ENCODE peak calls at places on chromosomes 11 and 22, in nine cellular contexts. J is activated effector memory CD4-positive, alpha-beta T cell treated with anti-CD3 and anti-CD28 coated beads, Interleukin-2, amount 50 U/mL, for 16 hours; X is small intestine; M is NCI-H1417; O is psoas muscle; K is cardiac muscle cell; Y is tibial artery; G is mucosa of descending colon; A is foreskin fibroblast. C is an unnamed sample.

GRCh38 chr11:86896486-86896885 is 58.7 kb downstream of the FZD4 start:
- DNase-seq in G (no peak), Y (no peak), X (no peak), M (no peak), J (no peak), A (peak), K (no peak), O (no peak), C (no peak)

GRCh38 chr11:134509381-134510068 is 97.5 kb upstream of the B3GAT1 start:
- DNase-seq in A (no peak), X (no peak), Y (peak), J (peak), K (no peak), O (no peak), G (no peak), M (no peak), C (no peak)

GRCh38 chr11:57547854-57548377 is 10.5 kb downstream of the SMTNL1 start:
- DNase-seq in M (no peak), X (no peak), A (no peak), O (no peak), J (no peak), G (no peak), Y (no peak), K (no peak), C (peak)

GRCh38 chr11:132054822-132055221 is 684.4 kb downstream of the NTM start:
- DNase-seq in O (no peak), M (no peak), K (no peak), Y (no peak), A (peak), G (no peak), X (no peak), J (no peak), C (no peak)

GRCh38 chr11:77152846-77153245 is 24.8 kb downstream of the MYO7A start:
- DNase-seq in O (no peak), X (no peak), A (no peak), K (no peak), M (no peak), J (no peak), G (no peak), Y (no peak), C (no peak)

GRCh38 chr11:94926271-94926625 is 47.1 kb downstream of the CWC15 start:
- DNase-seq in O (no peak), A (peak), G (no peak), X (no peak), J (no peak), K (no peak), Y (no peak), M (no peak), C (no peak)

GRCh38 chr11:116879789-116880402 is 42.5 kb upstream of the APOA1 start:
- DNase-seq in K (peak), O (no peak), X (peak), M (peak), A (peak), Y (no peak), J (no peak), G (peak), C (peak)

GRCh38 chr11:115251126-115251525 is 253.1 kb downstream of the CADM1 start:
- DNase-seq in X (no peak), Y (no peak), M (no peak), A (no peak), G (no peak), K (no peak), J (no peak), O (no peak), C (no peak)

GRCh38 chr22:23380230-23380573 is 199.9 kb downstream of the IGLL1 start:
- DNase-seq in K (no peak), M (peak), O (no peak), G (no peak), A (no peak), Y (peak), X (no peak), J (no peak), C (no peak)

GRCh38 chr22:47175151-47175760 is 412.8 kb downstream of the TBC1D22A start:
- DNase-seq in J (peak), O (peak), A (no peak), K (no peak), Y (peak), G (peak), X (no peak), M (no peak), C (no peak)

GRCh38 chr22:20404881-20405280 is 10.9 kb downstream of the ZNF74 start:
- DNase-seq in A (no peak), M (no peak), G (no peak), J (no peak), K (no peak), Y (no peak), O (no peak), X (no peak), C (no peak)

GRCh38 chr11:110710520-110711381 is 1.5 kb downstream of the ARHGAP20 start:
- DNase-seq in K (peak), M (peak), G (peak), X (no peak), J (no peak), Y (peak), O (peak), A (no peak), C (peak)

GRCh38 chr11:18527512-18527911 is 770 bp upstream of the TSG101 start:
- DNase-seq in O (no peak), K (no peak), A (peak), G (no peak), X (peak), Y (no peak), M (no peak), J (no peak), C (no peak)

GRCh38 chr22:19357270-19358105 is 66.0 kb upstream of the CLTCL1 start:
- DNase-seq in M (no peak), A (peak), X (no peak), J (no peak), Y (no peak), K (no peak), G (peak), O (no peak), C (no peak)

GRCh38 chr11:123483058-123483457 is 53.0 kb downstream of the GRAMD1B start:
- DNase-seq in A (no peak), M (no peak), Y (no peak), G (no peak), K (no peak), X (no peak), O (no peak), J (no peak), C (no peak)

GRCh38 chr22:18057568-18058209 is 20.1 kb upstream of the PEX26 start:
- DNase-seq in O (peak), M (no peak), Y (peak), A (peak), J (no peak), X (no peak), G (peak), K (no peak), C (no peak)

GRCh38 chr11:62142043-62142375 is 18.2 kb downstream of the INCENP start:
- DNase-seq in K (no peak), O (no peak), M (no peak), A (no peak), G (no peak), X (no peak), Y (peak), J (peak), C (no peak)

GRCh38 chr11:117407016-117407415 is 79.4 kb downstream of the CEP164 start:
- DNase-seq in K (no peak), A (no peak), M (no peak), Y (no peak), J (no peak), X (no peak), O (no peak), G (no peak), C (no peak)

GRCh38 chr11:66547662-66548009 is 933 bp downstream of the ACTN3 start:
- DNase-seq in O (no peak), Y (no peak), K (peak), J (no peak), A (no peak), M (no peak), G (no peak), X (no peak), C (no peak)

GRCh38 chr11:99614353-99614752 is 593.6 kb downstream of the CNTN5 start:
- DNase-seq in O (no peak), A (no peak), X (no peak), K (peak), G (no peak), J (no peak), Y (no peak), M (no peak), C (no peak)

C was measured in GM12892.